ENCODE peak calls at places on chromosomes 16 and 17, in seven cellular contexts. One of them, this sample, is unnamed.

GRCh38 chr16:56164636-56165035 is 26.7 kb upstream of the GNAO1 start:
- DNase-seq in naive thymus-derived CD4-positive, alpha-beta T cell: no peak
- DNase-seq in HAP-1: no peak
- DNase-seq in kidney epithelial cell: no peak
- DNase-seq in left lung: no peak
- DNase-seq in MM.1S: no peak
- DNase-seq in CD4-positive, CD25-positive, alpha-beta regulatory T cell: no peak
- DNase-seq in this sample: no peak

GRCh38 chr16:29745853-29746345 is at the start of gene C16orf54:
- DNase-seq in naive thymus-derived CD4-positive, alpha-beta T cell: peak; percentile 99
- DNase-seq in MM.1S: peak; percentile 95
- DNase-seq in CD4-positive, CD25-positive, alpha-beta regulatory T cell: peak; percentile 86
- DNase-seq in left lung: peak; percentile 89
- DNase-seq in HAP-1: no peak
- DNase-seq in kidney epithelial cell: no peak
- DNase-seq in this sample: no peak

GRCh38 chr17:68011199-68011665 is 15.0 kb upstream of the C17orf58 start:
- DNase-seq in MM.1S: peak; percentile 57
- DNase-seq in HAP-1: peak; percentile 32
- DNase-seq in left lung: peak; percentile 55
- DNase-seq in kidney epithelial cell: no peak
- DNase-seq in naive thymus-derived CD4-positive, alpha-beta T cell: peak; percentile 28
- DNase-seq in CD4-positive, CD25-positive, alpha-beta regulatory T cell: peak; percentile 38
- DNase-seq in this sample: no peak

GRCh38 chr16:2587891-2588565 is 50.2 kb downstream of the PDPK1 start:
- DNase-seq in left lung: no peak
- DNase-seq in naive thymus-derived CD4-positive, alpha-beta T cell: no peak
- DNase-seq in kidney epithelial cell: no peak
- DNase-seq in CD4-positive, CD25-positive, alpha-beta regulatory T cell: no peak
- DNase-seq in MM.1S: no peak
- DNase-seq in HAP-1: no peak
- DNase-seq in this sample: no peak

GRCh38 chr17:5540321-5540720 is 44.0 kb downstream of the NLRP1 start:
- DNase-seq in kidney epithelial cell: no peak
- DNase-seq in naive thymus-derived CD4-positive, alpha-beta T cell: no peak
- DNase-seq in MM.1S: no peak
- DNase-seq in CD4-positive, CD25-positive, alpha-beta regulatory T cell: no peak
- DNase-seq in HAP-1: no peak
- DNase-seq in left lung: no peak
- DNase-seq in this sample: no peak

GRCh38 chr16:24279982-24280381 is 23.8 kb downstream of the CACNG3 start:
- DNase-seq in HAP-1: no peak
- DNase-seq in naive thymus-derived CD4-positive, alpha-beta T cell: no peak
- DNase-seq in kidney epithelial cell: no peak
- DNase-seq in CD4-positive, CD25-positive, alpha-beta regulatory T cell: no peak
- DNase-seq in left lung: no peak
- DNase-seq in MM.1S: no peak
- DNase-seq in this sample: no peak

GRCh38 chr16:57013902-57014301 is 24.5 kb downstream of the NLRC5 start:
- DNase-seq in CD4-positive, CD25-positive, alpha-beta regulatory T cell: no peak
- DNase-seq in kidney epithelial cell: no peak
- DNase-seq in naive thymus-derived CD4-positive, alpha-beta T cell: no peak
- DNase-seq in MM.1S: no peak
- DNase-seq in HAP-1: no peak
- DNase-seq in left lung: no peak
- DNase-seq in this sample: no peak

GRCh38 chr17:40608061-40608581 is 39.5 kb downstream of the SMARCE1 start:
- DNase-seq in CD4-positive, CD25-positive, alpha-beta regulatory T cell: peak; percentile 37
- DNase-seq in MM.1S: no peak
- DNase-seq in HAP-1: no peak
- DNase-seq in left lung: no peak
- DNase-seq in kidney epithelial cell: no peak
- DNase-seq in naive thymus-derived CD4-positive, alpha-beta T cell: peak; percentile 86
- DNase-seq in this sample: no peak

GRCh38 chr16:14196539-14196938 is 125.4 kb downstream of the MRTFB start:
- DNase-seq in naive thymus-derived CD4-positive, alpha-beta T cell: peak; percentile 32
- DNase-seq in kidney epithelial cell: no peak
- DNase-seq in MM.1S: peak; percentile 64
- DNase-seq in left lung: no peak
- DNase-seq in CD4-positive, CD25-positive, alpha-beta regulatory T cell: no peak
- DNase-seq in HAP-1: no peak
- DNase-seq in this sample: no peak

GRCh38 chr17:80445152-80446110 is 30.5 kb downstream of the ENDOV start:
- DNase-seq in CD4-positive, CD25-positive, alpha-beta regulatory T cell: no peak
- DNase-seq in MM.1S: no peak
- DNase-seq in left lung: no peak
- DNase-seq in naive thymus-derived CD4-positive, alpha-beta T cell: no peak
- DNase-seq in HAP-1: no peak
- DNase-seq in kidney epithelial cell: no peak
- DNase-seq in this sample: no peak

GRCh38 chr16:22217890-22218730 is 12.0 kb downstream of the EEF2K start:
- DNase-seq in kidney epithelial cell: no peak
- DNase-seq in naive thymus-derived CD4-positive, alpha-beta T cell: no peak
- DNase-seq in MM.1S: no peak
- DNase-seq in CD4-positive, CD25-positive, alpha-beta regulatory T cell: no peak
- DNase-seq in left lung: no peak
- DNase-seq in HAP-1: no peak
- DNase-seq in this sample: no peak

GRCh38 chr17:19670906-19671305 is 22.4 kb downstream of the ALDH3A2 start:
- DNase-seq in naive thymus-derived CD4-positive, alpha-beta T cell: no peak
- DNase-seq in CD4-positive, CD25-positive, alpha-beta regulatory T cell: no peak
- DNase-seq in MM.1S: no peak
- DNase-seq in HAP-1: no peak
- DNase-seq in left lung: no peak
- DNase-seq in kidney epithelial cell: no peak
- DNase-seq in this sample: no peak

GRCh38 chr17:35566955-35567354 is 6.3 kb upstream of the SLFN14 start:
- DNase-seq in left lung: no peak
- DNase-seq in CD4-positive, CD25-positive, alpha-beta regulatory T cell: no peak
- DNase-seq in naive thymus-derived CD4-positive, alpha-beta T cell: no peak
- DNase-seq in HAP-1: no peak
- DNase-seq in MM.1S: no peak
- DNase-seq in kidney epithelial cell: no peak
- DNase-seq in this sample: no peak

GRCh38 chr17:17540278-17540906 is 44.2 kb upstream of the RASD1 start:
- DNase-seq in HAP-1: no peak
- DNase-seq in MM.1S: no peak
- DNase-seq in naive thymus-derived CD4-positive, alpha-beta T cell: no peak
- DNase-seq in left lung: no peak
- DNase-seq in kidney epithelial cell: no peak
- DNase-seq in CD4-positive, CD25-positive, alpha-beta regulatory T cell: no peak
- DNase-seq in this sample: no peak

GRCh38 chr17:40461036-40461721 is 17.9 kb downstream of the IGFBP4 start:
- DNase-seq in MM.1S: no peak
- DNase-seq in kidney epithelial cell: no peak
- DNase-seq in CD4-positive, CD25-positive, alpha-beta regulatory T cell: no peak
- DNase-seq in HAP-1: no peak
- DNase-seq in left lung: no peak
- DNase-seq in naive thymus-derived CD4-positive, alpha-beta T cell: no peak
- DNase-seq in this sample: no peak

GRCh38 chr17:79781691-79782575 is 4.0 kb downstream of the CBX2 start:
- DNase-seq in left lung: no peak
- DNase-seq in kidney epithelial cell: no peak
- DNase-seq in MM.1S: no peak
- DNase-seq in HAP-1: no peak
- DNase-seq in CD4-positive, CD25-positive, alpha-beta regulatory T cell: no peak
- DNase-seq in naive thymus-derived CD4-positive, alpha-beta T cell: no peak
- DNase-seq in this sample: no peak

GRCh38 chr17:16352303-16352837 is 899 bp downstream of the CENPV start:
- DNase-seq in naive thymus-derived CD4-positive, alpha-beta T cell: peak; percentile 11
- DNase-seq in CD4-positive, CD25-positive, alpha-beta regulatory T cell: no peak
- DNase-seq in HAP-1: peak; percentile 78
- DNase-seq in left lung: no peak
- DNase-seq in MM.1S: no peak
- DNase-seq in kidney epithelial cell: no peak
- DNase-seq in this sample: no peak

GRCh38 chr17:33335491-33336173 is 42.5 kb upstream of the ASIC2 start:
- DNase-seq in left lung: no peak
- DNase-seq in MM.1S: no peak
- DNase-seq in HAP-1: no peak
- DNase-seq in kidney epithelial cell: no peak
- DNase-seq in CD4-positive, CD25-positive, alpha-beta regulatory T cell: no peak
- DNase-seq in naive thymus-derived CD4-positive, alpha-beta T cell: no peak
- DNase-seq in this sample: no peak

GRCh38 chr17:50088952-50089825 is 6.0 kb upstream of the PDK2 start:
- DNase-seq in naive thymus-derived CD4-positive, alpha-beta T cell: no peak
- DNase-seq in left lung: no peak
- DNase-seq in MM.1S: no peak
- DNase-seq in kidney epithelial cell: no peak
- DNase-seq in CD4-positive, CD25-positive, alpha-beta regulatory T cell: no peak
- DNase-seq in HAP-1: no peak
- DNase-seq in this sample: no peak

GRCh38 chr16:62602790-62603189 is 566.6 kb upstream of the CDH8 start:
- DNase-seq in kidney epithelial cell: no peak
- DNase-seq in HAP-1: no peak
- DNase-seq in CD4-positive, CD25-positive, alpha-beta regulatory T cell: no peak
- DNase-seq in naive thymus-derived CD4-positive, alpha-beta T cell: no peak
- DNase-seq in left lung: no peak
- DNase-seq in MM.1S: no peak
- DNase-seq in this sample: no peak
- H3K27me3 ChIP-seq in kidney epithelial cell: no peaks in the 10 kb centered on the region
- H3K27me3 ChIP-seq in HAP-1: no peaks in the 10 kb centered on the region
- H3K27me3 ChIP-seq in CD4-positive, CD25-positive, alpha-beta regulatory T cell: no peaks in the 10 kb centered on the region
- H3K27me3 ChIP-seq in naive thymus-derived CD4-positive, alpha-beta T cell: no peaks in the 10 kb centered on the region
- H3K27me3 ChIP-seq in left lung: no peaks in the 10 kb centered on the region
- H3K27me3 ChIP-seq in MM.1S: no peaks in the 10 kb centered on the region
- H3K27me3 ChIP-seq in this sample: no peaks in the 10 kb centered on the region

GRCh38 chr16:89033796-89034572 is 57.0 kb upstream of the CBFA2T3 start:
- DNase-seq in MM.1S: no peak
- DNase-seq in left lung: no peak
- DNase-seq in CD4-positive, CD25-positive, alpha-beta regulatory T cell: no peak
- DNase-seq in kidney epithelial cell: no peak
- DNase-seq in naive thymus-derived CD4-positive, alpha-beta T cell: no peak
- DNase-seq in HAP-1: no peak
- DNase-seq in this sample: no peak
- H3K27me3 ChIP-seq in MM.1S: peaks cover 5% of the 10 kb centered on the region
- H3K27me3 ChIP-seq in left lung: peaks cover 51% of the 10 kb centered on the region
- H3K27me3 ChIP-seq in CD4-positive, CD25-positive, alpha-beta regulatory T cell: no peaks in the 10 kb centered on the region
- H3K27me3 ChIP-seq in kidney epithelial cell: peaks cover 12% of the 10 kb centered on the region
- H3K27me3 ChIP-seq in naive thymus-derived CD4-positive, alpha-beta T cell: no peaks in the 10 kb centered on the region
- H3K27me3 ChIP-seq in HAP-1: peaks cover 21% of the 10 kb centered on the region
- H3K27me3 ChIP-seq in this sample: no peaks in the 10 kb centered on the region

GRCh38 chr16:50673496-50674275 is 7.4 kb downstream of the SNX20 start:
- DNase-seq in HAP-1: no peak
- DNase-seq in naive thymus-derived CD4-positive, alpha-beta T cell: no peak
- DNase-seq in left lung: peak; percentile 32
- DNase-seq in kidney epithelial cell: no peak
- DNase-seq in MM.1S: no peak
- DNase-seq in CD4-positive, CD25-positive, alpha-beta regulatory T cell: no peak
- DNase-seq in this sample: no peak
- H3K27me3 ChIP-seq in HAP-1: no peaks in the 10 kb centered on the region
- H3K27me3 ChIP-seq in naive thymus-derived CD4-positive, alpha-beta T cell: no peaks in the 10 kb centered on the region
- H3K27me3 ChIP-seq in left lung: peaks cover 10% of the 10 kb centered on the region
- H3K27me3 ChIP-seq in kidney epithelial cell: peaks cover 2% of the 10 kb centered on the region
- H3K27me3 ChIP-seq in MM.1S: no peaks in the 10 kb centered on the region
- H3K27me3 ChIP-seq in CD4-positive, CD25-positive, alpha-beta regulatory T cell: no peaks in the 10 kb centered on the region
- H3K27me3 ChIP-seq in this sample: no peaks in the 10 kb centered on the region

DNA sequence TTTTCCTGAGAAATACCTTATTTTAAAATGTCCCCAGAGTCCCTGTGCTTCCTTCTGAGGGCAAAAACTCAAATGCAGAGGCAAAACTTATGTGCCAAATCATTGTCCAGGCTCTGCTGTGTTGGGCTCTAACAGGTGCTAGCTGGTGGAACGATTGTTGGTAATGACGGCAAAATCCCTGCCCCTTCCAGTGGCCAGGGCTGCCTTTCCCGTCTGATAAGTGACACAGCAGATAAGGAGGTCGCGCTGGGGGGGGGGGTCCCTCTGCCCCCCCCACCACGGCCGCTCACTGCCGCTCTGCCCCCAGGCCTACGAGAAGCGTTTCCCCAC is 29.1 kb downstream of the SEC14L5 start:
- DNase-seq in HAP-1: no peak
- DNase-seq in kidney epithelial cell: no peak
- DNase-seq in left lung: no peak
- DNase-seq in naive thymus-derived CD4-positive, alpha-beta T cell: no peak
- DNase-seq in CD4-positive, CD25-positive, alpha-beta regulatory T cell: no peak
- DNase-seq in MM.1S: no peak
- DNase-seq in this sample: no peak
- H3K27me3 ChIP-seq in HAP-1: peaks cover 51% of the 10 kb centered on the region
- H3K27me3 ChIP-seq in kidney epithelial cell: peaks cover 20% of the 10 kb centered on the region
- H3K27me3 ChIP-seq in left lung: peaks cover 74% of the 10 kb centered on the region
- H3K27me3 ChIP-seq in naive thymus-derived CD4-positive, alpha-beta T cell: no peaks in the 10 kb centered on the region
- H3K27me3 ChIP-seq in CD4-positive, CD25-positive, alpha-beta regulatory T cell: peaks cover 11% of the 10 kb centered on the region
- H3K27me3 ChIP-seq in MM.1S: peaks cover 74% of the 10 kb centered on the region
- H3K27me3 ChIP-seq in this sample: peaks cover 2% of the 10 kb centered on the region

GRCh38 chr16:49900875-49901274 is 45.0 kb upstream of the ZNF423 start:
- DNase-seq in HAP-1: no peak
- DNase-seq in CD4-positive, CD25-positive, alpha-beta regulatory T cell: no peak
- DNase-seq in kidney epithelial cell: no peak
- DNase-seq in naive thymus-derived CD4-positive, alpha-beta T cell: no peak
- DNase-seq in left lung: no peak
- DNase-seq in MM.1S: no peak
- DNase-seq in this sample: no peak
- H3K27me3 ChIP-seq in HAP-1: no peaks in the 10 kb centered on the region
- H3K27me3 ChIP-seq in CD4-positive, CD25-positive, alpha-beta regulatory T cell: no peaks in the 10 kb centered on the region
- H3K27me3 ChIP-seq in kidney epithelial cell: peaks cover 5% of the 10 kb centered on the region
- H3K27me3 ChIP-seq in naive thymus-derived CD4-positive, alpha-beta T cell: no peaks in the 10 kb centered on the region
- H3K27me3 ChIP-seq in left lung: no peaks in the 10 kb centered on the region
- H3K27me3 ChIP-seq in MM.1S: no peaks in the 10 kb centered on the region
- H3K27me3 ChIP-seq in this sample: no peaks in the 10 kb centered on the region

GRCh38 chr16:88455610-88456355 is 2.7 kb downstream of the ZFPM1 start:
- DNase-seq in HAP-1: peak; percentile 47
- DNase-seq in naive thymus-derived CD4-positive, alpha-beta T cell: no peak
- DNase-seq in left lung: no peak
- DNase-seq in CD4-positive, CD25-positive, alpha-beta regulatory T cell: peak; percentile 59
- DNase-seq in MM.1S: peak; percentile 64
- DNase-seq in kidney epithelial cell: no peak
- DNase-seq in this sample: no peak
- H3K27me3 ChIP-seq in HAP-1: peaks cover 3% of the 10 kb centered on the region
- H3K27me3 ChIP-seq in naive thymus-derived CD4-positive, alpha-beta T cell: no peaks in the 10 kb centered on the region
- H3K27me3 ChIP-seq in left lung: peaks cover 55% of the 10 kb centered on the region
- H3K27me3 ChIP-seq in CD4-positive, CD25-positive, alpha-beta regulatory T cell: no peaks in the 10 kb centered on the region
- H3K27me3 ChIP-seq in MM.1S: peaks cover 5% of the 10 kb centered on the region
- H3K27me3 ChIP-seq in kidney epithelial cell: peaks cover 5% of the 10 kb centered on the region
- H3K27me3 ChIP-seq in this sample: peaks cover 34% of the 10 kb centered on the region

GRCh38 chr17:74271902-74272563 is 2.0 kb upstream of the DNAI2 start:
- DNase-seq in HAP-1: no peak
- DNase-seq in left lung: peak; percentile 77
- DNase-seq in kidney epithelial cell: no peak
- DNase-seq in naive thymus-derived CD4-positive, alpha-beta T cell: no peak
- DNase-seq in CD4-positive, CD25-positive, alpha-beta regulatory T cell: no peak
- DNase-seq in MM.1S: no peak
- DNase-seq in this sample: no peak

GRCh38 chr17:74271281-74271680 is 2.8 kb upstream of the DNAI2 start:
- DNase-seq in kidney epithelial cell: no peak
- DNase-seq in CD4-positive, CD25-positive, alpha-beta regulatory T cell: no peak
- DNase-seq in MM.1S: no peak
- DNase-seq in naive thymus-derived CD4-positive, alpha-beta T cell: no peak
- DNase-seq in left lung: no peak
- DNase-seq in HAP-1: no peak
- DNase-seq in this sample: no peak

GRCh38 chr17:74268052-74268451 is 6.0 kb upstream of the DNAI2 start:
- DNase-seq in naive thymus-derived CD4-positive, alpha-beta T cell: no peak
- DNase-seq in HAP-1: no peak
- DNase-seq in MM.1S: no peak
- DNase-seq in kidney epithelial cell: no peak
- DNase-seq in left lung: peak; percentile 73
- DNase-seq in CD4-positive, CD25-positive, alpha-beta regulatory T cell: no peak
- DNase-seq in this sample: no peak

GRCh38 chr17:74268554-74268953 is 5.5 kb upstream of the DNAI2 start:
- DNase-seq in naive thymus-derived CD4-positive, alpha-beta T cell: no peak
- DNase-seq in kidney epithelial cell: no peak
- DNase-seq in MM.1S: no peak
- DNase-seq in HAP-1: no peak
- DNase-seq in left lung: peak; percentile 51
- DNase-seq in CD4-positive, CD25-positive, alpha-beta regulatory T cell: no peak
- DNase-seq in this sample: no peak

GRCh38 chr17:74270333-74270732 is 3.7 kb upstream of the DNAI2 start:
- DNase-seq in CD4-positive, CD25-positive, alpha-beta regulatory T cell: no peak
- DNase-seq in HAP-1: no peak
- DNase-seq in naive thymus-derived CD4-positive, alpha-beta T cell: no peak
- DNase-seq in kidney epithelial cell: no peak
- DNase-seq in MM.1S: no peak
- DNase-seq in left lung: no peak
- DNase-seq in this sample: no peak
- H3K27me3 ChIP-seq in CD4-positive, CD25-positive, alpha-beta regulatory T cell: no peaks in the 10 kb centered on the region
- H3K27me3 ChIP-seq in HAP-1: peaks cover 6% of the 10 kb centered on the region
- H3K27me3 ChIP-seq in naive thymus-derived CD4-positive, alpha-beta T cell: no peaks in the 10 kb centered on the region
- H3K27me3 ChIP-seq in kidney epithelial cell: peaks cover 18% of the 10 kb centered on the region
- H3K27me3 ChIP-seq in MM.1S: peaks cover 96% of the 10 kb centered on the region
- H3K27me3 ChIP-seq in left lung: peaks cover 28% of the 10 kb centered on the region
- H3K27me3 ChIP-seq in this sample: no peaks in the 10 kb centered on the region